ENCODE peak calls at places on chromosome 12, in ten cellular contexts. One of them, this sample, is unnamed.

GRCh38 chr12:14841761-14842160 is 1.6 kb downstream of the ART4 start:
- DNase-seq in HCT116: no peak
- DNase-seq in ovary: no peak
- DNase-seq in mammary epithelial cell: peak; percentile 77
- DNase-seq in HFF-Myc: no peak
- DNase-seq in pancreas: peak; percentile 75
- DNase-seq in cardiac fibroblast: peak; percentile 92
- DNase-seq in fibroblast of lung: peak; percentile 28
- DNase-seq in GM12864: no peak
- DNase-seq in A549: peak; percentile 70
- DNase-seq in this sample: peak; percentile 77

GRCh38 chr12:117878598-117878997 is 90.2 kb downstream of the KSR2 start:
- DNase-seq in HCT116: no peak
- DNase-seq in ovary: no peak
- DNase-seq in mammary epithelial cell: no peak
- DNase-seq in HFF-Myc: no peak
- DNase-seq in pancreas: no peak
- DNase-seq in cardiac fibroblast: no peak
- DNase-seq in fibroblast of lung: no peak
- DNase-seq in GM12864: no peak
- DNase-seq in A549: no peak
- DNase-seq in this sample: no peak

GRCh38 chr12:107296681-107297086 is 203.3 kb upstream of the CRY1 start:
- DNase-seq in HCT116: no peak
- DNase-seq in ovary: no peak
- DNase-seq in mammary epithelial cell: peak; percentile 97
- DNase-seq in HFF-Myc: no peak
- DNase-seq in pancreas: no peak
- DNase-seq in cardiac fibroblast: peak; percentile 62
- DNase-seq in fibroblast of lung: peak; percentile 44
- DNase-seq in GM12864: no peak
- DNase-seq in A549: peak; percentile 69
- DNase-seq in this sample: no peak

GRCh38 chr12:131027876-131028586 is 74.3 kb downstream of the ADGRD1 start:
- DNase-seq in HCT116: no peak
- DNase-seq in ovary: no peak
- DNase-seq in mammary epithelial cell: no peak
- DNase-seq in HFF-Myc: no peak
- DNase-seq in pancreas: no peak
- DNase-seq in cardiac fibroblast: no peak
- DNase-seq in fibroblast of lung: no peak
- DNase-seq in GM12864: no peak
- DNase-seq in A549: peak; percentile 56
- DNase-seq in this sample: no peak

GRCh38 chr12:5533368-5533767 is 101.5 kb downstream of the NTF3 start:
- DNase-seq in HCT116: no peak
- DNase-seq in ovary: no peak
- DNase-seq in mammary epithelial cell: no peak
- DNase-seq in HFF-Myc: no peak
- DNase-seq in pancreas: no peak
- DNase-seq in cardiac fibroblast: no peak
- DNase-seq in fibroblast of lung: no peak
- DNase-seq in GM12864: no peak
- DNase-seq in A549: no peak
- DNase-seq in this sample: no peak

GRCh38 chr12:11568762-11569478 is 80.6 kb upstream of the ETV6 start:
- DNase-seq in HCT116: no peak
- DNase-seq in ovary: no peak
- DNase-seq in mammary epithelial cell: no peak
- DNase-seq in HFF-Myc: no peak
- DNase-seq in pancreas: no peak
- DNase-seq in cardiac fibroblast: no peak
- DNase-seq in fibroblast of lung: no peak
- DNase-seq in GM12864: peak; percentile 87
- DNase-seq in A549: no peak
- DNase-seq in this sample: no peak

GRCh38 chr12:46214668-46215429 is 54.0 kb downstream of the SLC38A1 start:
- DNase-seq in HCT116: no peak
- DNase-seq in ovary: no peak
- DNase-seq in mammary epithelial cell: no peak
- DNase-seq in HFF-Myc: no peak
- DNase-seq in pancreas: no peak
- DNase-seq in cardiac fibroblast: no peak
- DNase-seq in fibroblast of lung: no peak
- DNase-seq in GM12864: no peak
- DNase-seq in A549: no peak
- DNase-seq in this sample: no peak

GRCh38 chr12:2487278-2487677 is 307.5 kb upstream of the FKBP4 start:
- DNase-seq in HCT116: no peak
- DNase-seq in ovary: no peak
- DNase-seq in mammary epithelial cell: no peak
- DNase-seq in HFF-Myc: no peak
- DNase-seq in pancreas: no peak
- DNase-seq in cardiac fibroblast: no peak
- DNase-seq in fibroblast of lung: no peak
- DNase-seq in GM12864: no peak
- DNase-seq in A549: no peak
- DNase-seq in this sample: no peak

GRCh38 chr12:128940090-128940888 is 87.0 kb downstream of the GLT1D1 start:
- DNase-seq in HCT116: no peak
- DNase-seq in ovary: no peak
- DNase-seq in mammary epithelial cell: no peak
- DNase-seq in HFF-Myc: no peak
- DNase-seq in pancreas: no peak
- DNase-seq in cardiac fibroblast: no peak
- DNase-seq in fibroblast of lung: no peak
- DNase-seq in GM12864: no peak
- DNase-seq in A549: no peak
- DNase-seq in this sample: no peak

GRCh38 chr12:47838286-47838931 is 18.7 kb upstream of the HDAC7 start:
- DNase-seq in HCT116: peak; percentile 44
- DNase-seq in ovary: no peak
- DNase-seq in mammary epithelial cell: no peak
- DNase-seq in HFF-Myc: no peak
- DNase-seq in pancreas: peak; percentile 24
- DNase-seq in cardiac fibroblast: peak; percentile 60
- DNase-seq in fibroblast of lung: peak; percentile 53
- DNase-seq in GM12864: no peak
- DNase-seq in A549: peak; percentile 56
- DNase-seq in this sample: no peak

GRCh38 chr12:14126692-14127091 is 145.3 kb upstream of the GRIN2B start:
- DNase-seq in HCT116: no peak
- DNase-seq in ovary: no peak
- DNase-seq in mammary epithelial cell: no peak
- DNase-seq in HFF-Myc: no peak
- DNase-seq in pancreas: no peak
- DNase-seq in cardiac fibroblast: no peak
- DNase-seq in fibroblast of lung: no peak
- DNase-seq in GM12864: no peak
- DNase-seq in A549: no peak
- DNase-seq in this sample: no peak

DNA sequence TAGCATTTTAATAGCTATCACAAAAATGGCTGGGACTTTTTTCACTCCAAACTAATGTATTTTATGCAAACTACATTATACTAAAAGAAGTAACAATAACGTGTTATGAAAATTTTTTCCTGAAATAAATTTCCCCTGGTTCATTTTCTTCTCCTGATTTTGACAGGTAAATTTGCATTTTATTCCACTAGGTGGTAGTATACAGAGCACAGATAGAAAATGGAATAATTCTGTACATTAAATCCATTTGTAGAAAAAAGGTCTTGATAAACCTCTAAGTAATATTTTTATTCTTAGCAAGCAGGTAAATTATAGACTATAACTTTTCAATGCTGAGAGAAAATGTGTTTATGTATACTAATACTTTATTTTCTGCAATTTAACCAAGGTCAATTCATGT is 96.5 kb downstream of the BCAT1 start:
- DNase-seq in HCT116: no peak
- DNase-seq in ovary: no peak
- DNase-seq in mammary epithelial cell: no peak
- DNase-seq in HFF-Myc: no peak
- DNase-seq in pancreas: no peak
- DNase-seq in cardiac fibroblast: peak; percentile 33
- DNase-seq in fibroblast of lung: peak; percentile 29
- DNase-seq in GM12864: no peak
- DNase-seq in A549: no peak
- DNase-seq in this sample: no peak
- TF ChIP-seq CTCF in HCT116: peak; percentile 8
- TF ChIP-seq CTCF in ovary: no peak
- TF ChIP-seq CTCF in mammary epithelial cell: peak; percentile 34
- TF ChIP-seq CTCF in HFF-Myc: peak; percentile 10
- TF ChIP-seq CTCF in pancreas: peak; percentile 29
- TF ChIP-seq CTCF in cardiac fibroblast: peak; percentile 33
- TF ChIP-seq CTCF in fibroblast of lung: peak; percentile 26
- TF ChIP-seq CTCF in GM12864: peak; percentile 16
- TF ChIP-seq CTCF in A549: peak; percentile 27
- TF ChIP-seq CTCF in this sample: peak; percentile 46

GRCh38 chr12:64893961-64894360 is 69.5 kb downstream of the TBC1D30 start:
- DNase-seq in HCT116: no peak
- DNase-seq in ovary: no peak
- DNase-seq in mammary epithelial cell: peak; percentile 26
- DNase-seq in HFF-Myc: no peak
- DNase-seq in pancreas: no peak
- DNase-seq in cardiac fibroblast: peak; percentile 81
- DNase-seq in fibroblast of lung: peak; percentile 76
- DNase-seq in GM12864: no peak
- DNase-seq in A549: peak; percentile 22
- DNase-seq in this sample: no peak
- H3K4me3 ChIP-seq in HCT116: no peak overlapping the region
- H3K4me3 ChIP-seq in ovary: no peak overlapping the region
- H3K4me3 ChIP-seq in mammary epithelial cell: no peak overlapping the region
- H3K4me3 ChIP-seq in HFF-Myc: no peak overlapping the region
- H3K4me3 ChIP-seq in pancreas: no peak overlapping the region
- H3K4me3 ChIP-seq in cardiac fibroblast: no peak overlapping the region
- H3K4me3 ChIP-seq in fibroblast of lung: no peak overlapping the region
- H3K4me3 ChIP-seq in GM12864: no peak overlapping the region
- H3K4me3 ChIP-seq in A549: no peak overlapping the region
- H3K4me3 ChIP-seq in this sample: no peak overlapping the region

GRCh38 chr12:53078425-53079225 is 565 bp downstream of the SPRYD3 start:
- DNase-seq in HCT116: no peak
- DNase-seq in ovary: no peak
- DNase-seq in mammary epithelial cell: peak; percentile 51
- DNase-seq in HFF-Myc: no peak
- DNase-seq in pancreas: no peak
- DNase-seq in cardiac fibroblast: peak; percentile 51
- DNase-seq in fibroblast of lung: no peak
- DNase-seq in GM12864: peak; percentile 21
- DNase-seq in A549: no peak
- DNase-seq in this sample: no peak
- TF ChIP-seq CTCF in HCT116: no peak
- TF ChIP-seq CTCF in ovary: no peak
- TF ChIP-seq CTCF in mammary epithelial cell: no peak
- TF ChIP-seq CTCF in HFF-Myc: no peak
- TF ChIP-seq CTCF in pancreas: no peak
- TF ChIP-seq CTCF in cardiac fibroblast: no peak
- TF ChIP-seq CTCF in fibroblast of lung: no peak
- TF ChIP-seq CTCF in GM12864: peak; percentile 22
- TF ChIP-seq CTCF in A549: no peak
- TF ChIP-seq CTCF in this sample: no peak

GRCh38 chr12:3933074-3933818 is 60.0 kb upstream of the PARP11 start:
- DNase-seq in HCT116: no peak
- DNase-seq in ovary: no peak
- DNase-seq in mammary epithelial cell: no peak
- DNase-seq in HFF-Myc: no peak
- DNase-seq in pancreas: no peak
- DNase-seq in cardiac fibroblast: no peak
- DNase-seq in fibroblast of lung: no peak
- DNase-seq in GM12864: no peak
- DNase-seq in A549: no peak
- DNase-seq in this sample: no peak

GRCh38 chr12:3931206-3931605 is 58.0 kb upstream of the PARP11 start:
- DNase-seq in HCT116: no peak
- DNase-seq in ovary: no peak
- DNase-seq in mammary epithelial cell: no peak
- DNase-seq in HFF-Myc: no peak
- DNase-seq in pancreas: no peak
- DNase-seq in cardiac fibroblast: no peak
- DNase-seq in fibroblast of lung: no peak
- DNase-seq in GM12864: no peak
- DNase-seq in A549: no peak
- DNase-seq in this sample: no peak

GRCh38 chr12:3933819-3934192 is 60.6 kb upstream of the PARP11 start:
- DNase-seq in HCT116: no peak
- DNase-seq in ovary: no peak
- DNase-seq in mammary epithelial cell: no peak
- DNase-seq in HFF-Myc: no peak
- DNase-seq in pancreas: no peak
- DNase-seq in cardiac fibroblast: no peak
- DNase-seq in fibroblast of lung: no peak
- DNase-seq in GM12864: no peak
- DNase-seq in A549: no peak
- DNase-seq in this sample: no peak

GRCh38 chr12:3930216-3930615 is 57.0 kb upstream of the PARP11 start:
- DNase-seq in HCT116: no peak
- DNase-seq in ovary: no peak
- DNase-seq in mammary epithelial cell: no peak
- DNase-seq in HFF-Myc: no peak
- DNase-seq in pancreas: no peak
- DNase-seq in cardiac fibroblast: no peak
- DNase-seq in fibroblast of lung: no peak
- DNase-seq in GM12864: no peak
- DNase-seq in A549: no peak
- DNase-seq in this sample: no peak

DNA sequence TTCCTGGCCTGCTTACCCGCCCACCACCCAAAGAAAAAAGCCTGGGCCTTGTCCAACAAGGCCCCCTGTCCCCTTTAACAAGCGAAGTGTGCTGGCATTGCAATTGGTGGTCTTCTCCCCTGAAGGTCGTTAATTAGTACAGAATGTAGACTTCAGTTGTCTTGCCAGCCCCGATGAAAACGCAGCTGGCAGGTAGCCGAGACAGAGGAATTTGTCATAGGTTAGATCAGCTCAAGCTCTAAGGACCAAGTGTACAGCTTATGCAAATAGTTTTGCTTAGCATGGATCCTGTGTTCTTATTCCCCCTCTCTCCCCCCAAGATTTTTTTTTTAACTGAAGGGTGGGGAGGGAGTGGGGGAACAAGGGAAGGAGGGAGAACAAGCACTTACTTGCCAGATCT is 58.5 kb upstream of the PARP11 start:
- DNase-seq in HCT116: no peak
- DNase-seq in ovary: no peak
- DNase-seq in mammary epithelial cell: no peak
- DNase-seq in HFF-Myc: no peak
- DNase-seq in pancreas: no peak
- DNase-seq in cardiac fibroblast: no peak
- DNase-seq in fibroblast of lung: no peak
- DNase-seq in GM12864: no peak
- DNase-seq in A549: no peak
- DNase-seq in this sample: no peak
- H3K4me3 ChIP-seq in HCT116: no peak overlapping the region
- H3K4me3 ChIP-seq in ovary: no peak overlapping the region
- H3K4me3 ChIP-seq in mammary epithelial cell: no peak overlapping the region
- H3K4me3 ChIP-seq in HFF-Myc: no peak overlapping the region
- H3K4me3 ChIP-seq in pancreas: no peak overlapping the region
- H3K4me3 ChIP-seq in cardiac fibroblast: no peak overlapping the region
- H3K4me3 ChIP-seq in fibroblast of lung: no peak overlapping the region
- H3K4me3 ChIP-seq in GM12864: no peak overlapping the region
- H3K4me3 ChIP-seq in A549: no peak overlapping the region
- H3K4me3 ChIP-seq in this sample: no peak overlapping the region

GRCh38 chr12:103401421-103401820 is 94.3 kb downstream of the C12orf42 start:
- DNase-seq in HCT116: peak; percentile 7
- DNase-seq in ovary: no peak
- DNase-seq in mammary epithelial cell: peak; percentile 78
- DNase-seq in HFF-Myc: no peak
- DNase-seq in pancreas: no peak
- DNase-seq in cardiac fibroblast: no peak
- DNase-seq in fibroblast of lung: no peak
- DNase-seq in GM12864: no peak
- DNase-seq in A549: peak; percentile 62
- DNase-seq in this sample: peak; percentile 27
- TF ChIP-seq CTCF in HCT116: peak; percentile 13
- TF ChIP-seq CTCF in ovary: no peak
- TF ChIP-seq CTCF in mammary epithelial cell: peak; percentile 56
- TF ChIP-seq CTCF in HFF-Myc: no peak
- TF ChIP-seq CTCF in pancreas: no peak
- TF ChIP-seq CTCF in cardiac fibroblast: no peak
- TF ChIP-seq CTCF in fibroblast of lung: no peak
- TF ChIP-seq CTCF in GM12864: no peak
- TF ChIP-seq CTCF in A549: no peak
- TF ChIP-seq CTCF in this sample: peak; percentile 37

This sample was measured in epithelial cell of proximal tubule.